ENCODE peak calls at places on chromosomes 11 and 22, in seven cellular contexts. One of them, this sample, is unnamed.

GRCh38 chr11:112167145-112167544 is at the start of gene TEX12:
- DNase-seq in breast epithelium: no peak
- DNase-seq in HCT116: no peak
- DNase-seq in GM23338: peak
- DNase-seq in transverse colon: no peak
- DNase-seq in stomach: no peak
- DNase-seq in sigmoid colon: no peak
- DNase-seq in this sample: no peak

GRCh38 chr11:13183094-13183825 is 94.3 kb upstream of the BMAL1 start:
- DNase-seq in GM23338: peak
- DNase-seq in breast epithelium: no peak
- DNase-seq in transverse colon: no peak
- DNase-seq in stomach: no peak
- DNase-seq in HCT116: no peak
- DNase-seq in sigmoid colon: no peak
- DNase-seq in this sample: no peak

GRCh38 chr11:94557391-94557790 is 9.8 kb upstream of the PIWIL4 start:
- DNase-seq in GM23338: no peak
- DNase-seq in breast epithelium: no peak
- DNase-seq in sigmoid colon: no peak
- DNase-seq in transverse colon: no peak
- DNase-seq in stomach: no peak
- DNase-seq in HCT116: no peak
- DNase-seq in this sample: no peak

GRCh38 chr22:46849951-46850350 is 87.5 kb downstream of the TBC1D22A start:
- DNase-seq in transverse colon: no peak
- DNase-seq in sigmoid colon: no peak
- DNase-seq in breast epithelium: no peak
- DNase-seq in HCT116: no peak
- DNase-seq in stomach: no peak
- DNase-seq in GM23338: no peak
- DNase-seq in this sample: no peak

GRCh38 chr22:35604671-35605457 is 12.3 kb downstream of the MB start:
- DNase-seq in stomach: no peak
- DNase-seq in sigmoid colon: no peak
- DNase-seq in transverse colon: no peak
- DNase-seq in GM23338: no peak
- DNase-seq in HCT116: no peak
- DNase-seq in breast epithelium: no peak
- DNase-seq in this sample: no peak

GRCh38 chr22:31938258-31938657 is 6.1 kb upstream of the YWHAH start:
- DNase-seq in transverse colon: no peak
- DNase-seq in HCT116: no peak
- DNase-seq in breast epithelium: no peak
- DNase-seq in sigmoid colon: no peak
- DNase-seq in GM23338: no peak
- DNase-seq in stomach: no peak
- DNase-seq in this sample: no peak

GRCh38 chr11:15175780-15176179 is 61.1 kb downstream of the INSC start:
- DNase-seq in stomach: no peak
- DNase-seq in breast epithelium: no peak
- DNase-seq in HCT116: no peak
- DNase-seq in transverse colon: no peak
- DNase-seq in GM23338: peak
- DNase-seq in sigmoid colon: no peak
- DNase-seq in this sample: no peak

GRCh38 chr11:95884364-95884763 is 39.5 kb downstream of the MTMR2 start:
- DNase-seq in breast epithelium: no peak
- DNase-seq in HCT116: no peak
- DNase-seq in stomach: no peak
- DNase-seq in GM23338: no peak
- DNase-seq in transverse colon: no peak
- DNase-seq in sigmoid colon: no peak
- DNase-seq in this sample: no peak

GRCh38 chr11:82557274-82557673 is 176.4 kb downstream of the FAM181B start:
- DNase-seq in stomach: no peak
- DNase-seq in GM23338: no peak
- DNase-seq in transverse colon: peak
- DNase-seq in sigmoid colon: peak
- DNase-seq in breast epithelium: no peak
- DNase-seq in HCT116: no peak
- DNase-seq in this sample: no peak

GRCh38 chr11:18723991-18724390 is 2.0 kb downstream of the IGSF22 start:
- DNase-seq in HCT116: no peak
- DNase-seq in stomach: no peak
- DNase-seq in GM23338: no peak
- DNase-seq in sigmoid colon: no peak
- DNase-seq in transverse colon: no peak
- DNase-seq in breast epithelium: no peak
- DNase-seq in this sample: no peak

DNA sequence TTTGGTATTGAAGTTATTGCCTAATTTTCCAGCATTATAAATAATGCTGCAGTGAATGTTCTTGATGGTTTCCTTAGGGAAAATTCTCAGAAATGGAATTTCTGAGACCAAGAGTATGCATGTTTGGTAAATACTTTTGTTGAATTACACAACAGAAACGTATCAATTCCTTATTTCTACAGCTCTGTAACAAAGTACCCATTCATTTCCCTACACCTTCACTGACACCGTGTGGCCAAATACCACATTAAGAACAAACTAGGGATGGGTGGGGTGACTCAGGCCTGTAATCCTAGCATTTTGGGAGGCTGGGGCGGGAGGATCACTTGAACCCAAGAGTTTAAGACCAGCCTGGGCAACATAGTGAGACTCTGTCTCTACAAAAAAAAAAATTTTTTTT is 21.8 kb downstream of the MCAM start:
- DNase-seq in breast epithelium: no peak
- DNase-seq in transverse colon: no peak
- DNase-seq in GM23338: no peak
- DNase-seq in sigmoid colon: no peak
- DNase-seq in stomach: no peak
- DNase-seq in HCT116: no peak
- DNase-seq in this sample: no peak
- TF ChIP-seq POLR2AphosphoS5 in breast epithelium: no peak
- TF ChIP-seq POLR2AphosphoS5 in transverse colon: no peak
- TF ChIP-seq POLR2AphosphoS5 in GM23338: no peak
- TF ChIP-seq POLR2AphosphoS5 in sigmoid colon: no peak
- TF ChIP-seq POLR2AphosphoS5 in stomach: no peak
- TF ChIP-seq POLR2AphosphoS5 in HCT116: no peak
- TF ChIP-seq POLR2AphosphoS5 in this sample: no peak

GRCh38 chr11:62665630-62666258 is 632 bp downstream of the CSKMT start:
- DNase-seq in HCT116: no peak
- DNase-seq in transverse colon: peak
- DNase-seq in breast epithelium: no peak
- DNase-seq in stomach: peak
- DNase-seq in GM23338: peak
- DNase-seq in sigmoid colon: peak
- DNase-seq in this sample: peak
- TF ChIP-seq POLR2AphosphoS5 in HCT116: peak
- TF ChIP-seq POLR2AphosphoS5 in transverse colon: no peak
- TF ChIP-seq POLR2AphosphoS5 in breast epithelium: no peak
- TF ChIP-seq POLR2AphosphoS5 in stomach: no peak
- TF ChIP-seq POLR2AphosphoS5 in GM23338: no peak
- TF ChIP-seq POLR2AphosphoS5 in sigmoid colon: no peak
- TF ChIP-seq POLR2AphosphoS5 in this sample: no peak

DNA sequence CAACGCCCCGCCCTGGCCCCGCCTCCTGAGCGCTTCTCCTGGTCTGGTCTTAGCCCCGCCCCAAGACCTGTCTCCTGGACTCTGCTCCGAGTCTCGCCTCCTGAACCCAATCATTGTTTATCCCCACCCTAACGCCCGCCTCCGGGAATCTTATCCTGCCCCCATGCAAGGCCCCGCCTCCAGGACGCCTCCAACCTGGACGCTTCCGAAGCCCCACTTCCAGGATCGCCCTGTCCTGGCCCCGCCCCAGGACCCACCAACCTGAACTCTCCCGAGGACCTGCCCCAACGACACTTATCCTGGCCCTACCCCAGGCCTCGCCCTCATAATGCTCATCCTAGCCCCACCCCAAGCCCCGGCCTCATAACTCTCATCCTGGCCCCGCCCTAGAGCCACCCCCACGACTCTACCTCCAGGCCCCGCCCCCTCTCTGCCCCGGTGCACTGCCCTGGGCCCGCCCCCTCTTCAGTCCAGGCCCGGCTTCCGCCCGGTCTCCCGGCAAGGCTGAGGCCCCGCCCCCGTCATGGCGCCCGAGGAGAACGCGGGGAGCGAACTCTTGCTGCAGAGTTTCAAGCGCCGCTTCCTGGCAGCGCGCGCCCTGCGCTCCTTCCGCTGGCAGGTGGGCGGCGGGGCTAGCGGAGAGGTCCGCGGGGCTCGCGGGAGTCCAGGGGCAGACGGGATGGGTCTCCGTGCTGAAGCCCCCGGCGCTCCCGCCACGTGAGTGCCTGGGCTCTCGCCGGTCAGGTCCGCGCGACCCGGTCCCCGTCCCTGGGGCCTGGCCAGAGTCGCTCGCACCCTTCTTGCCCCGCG is 45.8 kb upstream of the DEFB108B start:
- DNase-seq in GM23338: peak
- DNase-seq in breast epithelium: peak
- DNase-seq in HCT116: peak
- DNase-seq in sigmoid colon: peak
- DNase-seq in stomach: peak
- DNase-seq in transverse colon: peak
- DNase-seq in this sample: peak
- TF ChIP-seq POLR2AphosphoS5 in GM23338: peak
- TF ChIP-seq POLR2AphosphoS5 in breast epithelium: no peak
- TF ChIP-seq POLR2AphosphoS5 in HCT116: peak
- TF ChIP-seq POLR2AphosphoS5 in sigmoid colon: no peak
- TF ChIP-seq POLR2AphosphoS5 in stomach: peak
- TF ChIP-seq POLR2AphosphoS5 in transverse colon: no peak
- TF ChIP-seq POLR2AphosphoS5 in this sample: no peak

GRCh38 chr11:35170503-35170902 is 31.5 kb downstream of the CD44 start:
- DNase-seq in HCT116: no peak
- DNase-seq in sigmoid colon: no peak
- DNase-seq in breast epithelium: no peak
- DNase-seq in stomach: no peak
- DNase-seq in transverse colon: no peak
- DNase-seq in GM23338: no peak
- DNase-seq in this sample: no peak

GRCh38 chr11:35173620-35174278 is 34.8 kb downstream of the CD44 start:
- DNase-seq in GM23338: no peak
- DNase-seq in HCT116: no peak
- DNase-seq in stomach: no peak
- DNase-seq in breast epithelium: no peak
- DNase-seq in transverse colon: no peak
- DNase-seq in sigmoid colon: no peak
- DNase-seq in this sample: no peak

GRCh38 chr11:35171226-35171625 is 32.3 kb downstream of the CD44 start:
- DNase-seq in stomach: no peak
- DNase-seq in breast epithelium: no peak
- DNase-seq in sigmoid colon: no peak
- DNase-seq in HCT116: no peak
- DNase-seq in transverse colon: no peak
- DNase-seq in GM23338: no peak
- DNase-seq in this sample: no peak

GRCh38 chr11:35174666-35175065 is 35.7 kb downstream of the CD44 start:
- DNase-seq in transverse colon: no peak
- DNase-seq in GM23338: no peak
- DNase-seq in breast epithelium: no peak
- DNase-seq in HCT116: no peak
- DNase-seq in sigmoid colon: no peak
- DNase-seq in stomach: no peak
- DNase-seq in this sample: no peak

GRCh38 chr11:35173011-35173511 is 34.1 kb downstream of the CD44 start:
- DNase-seq in stomach: peak
- DNase-seq in sigmoid colon: no peak
- DNase-seq in transverse colon: peak
- DNase-seq in breast epithelium: no peak
- DNase-seq in GM23338: peak
- DNase-seq in HCT116: no peak
- DNase-seq in this sample: no peak
- TF ChIP-seq POLR2AphosphoS5 in stomach: peak
- TF ChIP-seq POLR2AphosphoS5 in sigmoid colon: no peak
- TF ChIP-seq POLR2AphosphoS5 in transverse colon: no peak
- TF ChIP-seq POLR2AphosphoS5 in breast epithelium: no peak
- TF ChIP-seq POLR2AphosphoS5 in GM23338: no peak
- TF ChIP-seq POLR2AphosphoS5 in HCT116: no peak
- TF ChIP-seq POLR2AphosphoS5 in this sample: no peak

DNA sequence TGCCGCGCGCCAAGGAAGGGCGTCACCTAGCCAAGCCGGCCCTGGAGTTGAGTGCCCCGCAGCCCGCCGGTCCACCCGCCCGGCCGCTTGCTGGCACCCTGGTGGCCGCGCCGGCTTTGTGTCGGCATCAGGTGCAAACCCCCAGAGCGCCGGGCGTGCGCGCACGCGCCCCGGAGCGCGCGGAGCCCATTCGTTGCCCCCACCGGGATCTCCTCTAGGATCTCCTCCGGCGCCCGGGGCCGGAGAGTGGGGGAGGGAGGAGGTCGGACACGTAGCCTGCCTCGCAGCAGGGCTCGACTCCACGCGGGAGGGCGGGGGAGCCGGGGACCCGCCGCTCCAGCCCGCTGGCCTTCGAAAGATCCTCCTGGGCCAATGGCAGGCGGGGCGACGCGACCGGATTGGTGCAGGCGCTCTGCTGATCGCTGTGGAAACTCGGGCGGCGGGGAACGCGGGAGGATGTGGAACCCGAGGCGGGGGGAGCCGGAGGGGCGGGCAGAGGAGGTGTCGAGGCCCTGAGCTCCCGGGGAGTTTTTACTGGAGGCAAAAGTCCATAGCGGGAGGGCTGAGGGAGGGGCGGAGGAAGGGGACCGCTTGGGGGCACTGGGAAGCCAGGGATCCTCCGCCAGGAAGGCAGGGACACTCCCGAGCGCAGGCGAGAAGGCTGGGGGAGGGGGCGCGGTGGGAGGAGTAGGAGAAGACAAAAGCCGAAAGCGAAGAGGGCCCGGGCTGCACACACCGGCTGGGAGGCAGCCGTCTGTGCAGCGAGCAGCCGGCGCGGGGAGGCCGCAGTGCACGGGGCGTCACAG is at the start of gene FADS2:
- DNase-seq in breast epithelium: peak
- DNase-seq in HCT116: no peak
- DNase-seq in transverse colon: peak
- DNase-seq in stomach: peak
- DNase-seq in sigmoid colon: peak
- DNase-seq in GM23338: peak
- DNase-seq in this sample: peak
- TF ChIP-seq POLR2AphosphoS5 in breast epithelium: no peak
- TF ChIP-seq POLR2AphosphoS5 in HCT116: no peak
- TF ChIP-seq POLR2AphosphoS5 in transverse colon: peak
- TF ChIP-seq POLR2AphosphoS5 in stomach: peak
- TF ChIP-seq POLR2AphosphoS5 in sigmoid colon: peak
- TF ChIP-seq POLR2AphosphoS5 in GM23338: peak
- TF ChIP-seq POLR2AphosphoS5 in this sample: peak

GRCh38 chr11:11810764-11811726 is 30.7 kb upstream of the USP47 start:
- DNase-seq in breast epithelium: no peak
- DNase-seq in GM23338: peak
- DNase-seq in sigmoid colon: no peak
- DNase-seq in transverse colon: no peak
- DNase-seq in stomach: no peak
- DNase-seq in HCT116: peak
- DNase-seq in this sample: no peak
- TF ChIP-seq POLR2AphosphoS5 in breast epithelium: no peak
- TF ChIP-seq POLR2AphosphoS5 in GM23338: no peak
- TF ChIP-seq POLR2AphosphoS5 in sigmoid colon: no peak
- TF ChIP-seq POLR2AphosphoS5 in transverse colon: no peak
- TF ChIP-seq POLR2AphosphoS5 in stomach: no peak
- TF ChIP-seq POLR2AphosphoS5 in HCT116: peak
- TF ChIP-seq POLR2AphosphoS5 in this sample: no peak

GRCh38 chr11:110283862-110284261 is 12.6 kb downstream of the RDX start:
- DNase-seq in breast epithelium: no peak
- DNase-seq in sigmoid colon: no peak
- DNase-seq in transverse colon: no peak
- DNase-seq in GM23338: no peak
- DNase-seq in HCT116: no peak
- DNase-seq in stomach: no peak
- DNase-seq in this sample: no peak

GRCh38 chr11:110279881-110280280 is 16.5 kb downstream of the RDX start:
- DNase-seq in sigmoid colon: no peak
- DNase-seq in GM23338: no peak
- DNase-seq in breast epithelium: no peak
- DNase-seq in HCT116: no peak
- DNase-seq in stomach: no peak
- DNase-seq in transverse colon: no peak
- DNase-seq in this sample: no peak
- TF ChIP-seq POLR2AphosphoS5 in sigmoid colon: no peak
- TF ChIP-seq POLR2AphosphoS5 in GM23338: no peak
- TF ChIP-seq POLR2AphosphoS5 in breast epithelium: no peak
- TF ChIP-seq POLR2AphosphoS5 in HCT116: no peak
- TF ChIP-seq POLR2AphosphoS5 in stomach: no peak
- TF ChIP-seq POLR2AphosphoS5 in transverse colon: no peak
- TF ChIP-seq POLR2AphosphoS5 in this sample: no peak

This sample was measured in prostate gland.